ENCODE peak calls at places on chromosomes 2 and 18, in six cellular contexts. N, D, B, E, C and K are unnamed samples.

GRCh38 chr18:52617931-52618330 is 277.9 kb downstream of the DCC start:
- DNase-seq in N (no peak), D (no peak), B (no peak), E (no peak), C (no peak), K (no peak)

GRCh38 chr2:160227252-160227651 is 27.2 kb upstream of the ITGB6 start:
- DNase-seq in N (no peak), D (no peak), B (no peak), E (no peak), C (no peak), K (no peak)

GRCh38 chr2:227818569-227819397 is 5.1 kb downstream of the CCL20 start:
- DNase-seq in N (no peak), D (no peak), B (no peak), E (peak; percentile 53), C (no peak), K (no peak)

GRCh38 chr2:175605599-175605988 is 396.5 kb downstream of the LNPK start:
- DNase-seq in N (no peak), D (no peak), B (no peak), E (no peak), C (no peak), K (no peak)

GRCh38 chr2:48781366-48781765 is 25.8 kb upstream of the LHCGR start:
- DNase-seq in N (no peak), D (no peak), B (no peak), E (no peak), C (no peak), K (no peak)

GRCh38 chr2:184596819-184597411 is 1.4 kb upstream of the ZNF804A start:
- DNase-seq in N (no peak), D (no peak), B (no peak), E (no peak), C (no peak), K (no peak)

GRCh38 chr2:188293601-188294482 is 2.2 kb downstream of the GULP1 start:
- DNase-seq in N (no peak), D (no peak), B (peak; percentile 85), E (peak; percentile 81), C (no peak), K (no peak)

GRCh38 chr18:32372381-32373061 is 98.2 kb downstream of the GAREM1 start:
- DNase-seq in N (no peak), D (no peak), B (no peak), E (peak; percentile 81), C (no peak), K (no peak)

GRCh38 chr2:181683518-181684453 is 3.5 kb upstream of the NEUROD1 start:
- DNase-seq in N (no peak), D (no peak), B (no peak), E (no peak), C (no peak), K (no peak)

GRCh38 chr2:62966995-62967394 is 83.6 kb upstream of the OTX1 start:
- DNase-seq in N (no peak), D (no peak), B (no peak), E (no peak), C (no peak), K (no peak)

GRCh38 chr2:63424329-63425078 is 163.8 kb downstream of the WDPCP start:
- DNase-seq in N (no peak), D (no peak), B (peak; percentile 30), E (no peak), C (peak; percentile 11), K (no peak)

GRCh38 chr2:207422307-207422960 is 107.3 kb upstream of the CREB1 start:
- DNase-seq in N (no peak), D (no peak), B (no peak), E (no peak), C (no peak), K (no peak)

GRCh38 chr2:11017921-11018320 is 106.2 kb downstream of the KCNF1 start:
- DNase-seq in N (no peak), D (no peak), B (no peak), E (no peak), C (no peak), K (no peak)

GRCh38 chr2:20415511-20415918 is 31.4 kb upstream of the RHOB start:
- DNase-seq in N (no peak), D (no peak), B (no peak), E (no peak), C (no peak), K (no peak)

GRCh38 chr2:8456149-8457091 is 225.4 kb upstream of the ID2 start:
- DNase-seq in N (peak; percentile 48), D (peak; percentile 25), B (no peak), E (peak; percentile 31), C (no peak), K (peak; percentile 37)

GRCh38 chr2:42937171-42937875 is 144.9 kb upstream of the HAAO start:
- DNase-seq in N (no peak), D (no peak), B (no peak), E (no peak), C (no peak), K (no peak)

GRCh38 chr2:128563348-128563687 is 244.7 kb upstream of the HS6ST1 start:
- DNase-seq in N (no peak), D (no peak), B (no peak), E (no peak), C (no peak), K (no peak)

GRCh38 chr2:96260404-96261260 is 5.2 kb downstream of the TMEM127 start:
- DNase-seq in N (peak; percentile 11), D (no peak), B (peak; percentile 52), E (peak; percentile 70), C (no peak), K (peak; percentile 52)

GRCh38 chr2:73091164-73091563 is 19.7 kb upstream of the SFXN5 start:
- DNase-seq in N (no peak), D (no peak), B (no peak), E (no peak), C (no peak), K (no peak)

GRCh38 chr18:54257015-54257414 is 12.3 kb upstream of the POLI start:
- DNase-seq in N (no peak), D (no peak), B (no peak), E (no peak), C (no peak), K (no peak)

GRCh38 chr2:45675130-45675812 is 23.8 kb downstream of the PRKCE start:
- DNase-seq in N (no peak), D (no peak), B (peak; percentile 66), E (peak; percentile 78), C (no peak), K (no peak)

GRCh38 chr2:240893363-240893828 is 2.6 kb downstream of the MAB21L4 start:
- DNase-seq in N (no peak), D (no peak), B (no peak), E (no peak), C (no peak), K (no peak)

GRCh38 chr2:146982393-146982846 is 862.4 kb upstream of the ACVR2A start:
- DNase-seq in N (no peak), D (no peak), B (no peak), E (peak; percentile 25), C (no peak), K (no peak)

GRCh38 chr18:32767400-32767799 is 5.4 kb downstream of the KLHL14 start:
- DNase-seq in N (no peak), D (no peak), B (no peak), E (no peak), C (no peak), K (no peak)

GRCh38 chr2:237278593-237278992 is 135.4 kb downstream of the COL6A3 start:
- DNase-seq in N (no peak), D (no peak), B (no peak), E (no peak), C (no peak), K (no peak)

GRCh38 chr2:240184198-240184590 is 43.7 kb upstream of the OTOS start:
- DNase-seq in N (no peak), D (no peak), B (no peak), E (no peak), C (no peak), K (no peak)